ENCODE peak calls at places on chromosomes 12 and 14, in nine cellular contexts. J is astrocyte of the spinal cord; Z is progenitor cell of endocrine pancreas; V is CD8-positive, alpha-beta T cell; G is cardiac muscle cell; D is dorsolateral prefrontal cortex; R is choroid plexus epithelial cell; E is MCF 10A; T is CD4-positive, alpha-beta T cell. M is an unnamed sample.

GRCh38 chr12:126191037-126191891 is 1126.0 kb downstream of the AACS start:
- DNase-seq in J (peak; percentile 7), R (no peak), Z (peak; percentile 19), D (no peak), V (no peak), G (peak; percentile 2), T (no peak), E (no peak), M (no peak)

GRCh38 chr14:72443256-72443655 is 450.6 kb downstream of the DPF3 start:
- DNase-seq in G (no peak), D (no peak), Z (no peak), R (peak; percentile 6), T (no peak), V (no peak), E (no peak), J (no peak), M (no peak)

GRCh38 chr12:32437095-32437515 is 37.7 kb downstream of the FGD4 start:
- DNase-seq in V (no peak), Z (no peak), J (peak; percentile 88), E (peak; percentile 91), R (peak; percentile 98), G (peak; percentile 91), D (no peak), T (no peak), M (peak; percentile 91)

GRCh38 chr12:124753230-124753595 is 110.5 kb downstream of the SCARB1 start:
- DNase-seq in T (no peak), Z (no peak), E (no peak), D (no peak), V (no peak), G (no peak), J (no peak), R (no peak), M (no peak)

GRCh38 chr14:39841088-39841487 is 408.9 kb upstream of the FBXO33 start:
- DNase-seq in J (peak; percentile 36), E (peak; percentile 39), R (no peak), T (no peak), V (no peak), D (no peak), Z (no peak), G (no peak), M (peak; percentile 69)

GRCh38 chr12:18476866-18477265 is 215.5 kb downstream of the PIK3C2G start:
- DNase-seq in R (no peak), D (no peak), E (no peak), G (no peak), V (no peak), T (no peak), Z (no peak), J (no peak), M (no peak)

GRCh38 chr12:33795536-33795935 is 226.8 kb upstream of the ALG10 start:
- DNase-seq in T (no peak), V (no peak), G (no peak), J (peak; percentile 24), D (no peak), E (no peak), R (no peak), Z (no peak), M (no peak)

GRCh38 chr12:131871677-131872076 is 22.7 kb upstream of the ULK1 start:
- DNase-seq in V (no peak), T (no peak), R (no peak), E (no peak), Z (no peak), G (no peak), D (no peak), J (no peak), M (no peak)

GRCh38 chr12:112823582-112824149 is 32.1 kb downstream of the RPH3A start:
- DNase-seq in T (no peak), V (no peak), R (no peak), E (no peak), Z (no peak), J (no peak), G (no peak), D (no peak), M (no peak)

GRCh38 chr12:105018761-105019160 is 32.6 kb downstream of the NOPCHAP1 start:
- DNase-seq in Z (no peak), G (no peak), R (no peak), V (no peak), D (no peak), T (no peak), J (no peak), E (no peak), M (no peak)

GRCh38 chr12:1796515-1797010 is 23.8 kb upstream of the LRTM2 start:
- DNase-seq in Z (no peak), D (peak; percentile 25), R (no peak), J (no peak), G (no peak), E (no peak), T (peak; percentile 46), V (peak; percentile 43), M (no peak)

GRCh38 chr14:77059276-77059934 is 30.9 kb upstream of the IRF2BPL start:
- DNase-seq in G (peak; percentile 91), V (no peak), E (peak; percentile 83), J (peak; percentile 93), Z (peak; percentile 49), D (peak; percentile 83), T (no peak), R (peak; percentile 91), M (peak; percentile 97)

GRCh38 chr12:109653896-109654295 is 59.7 kb upstream of the FAM222A start:
- DNase-seq in T (no peak), Z (no peak), E (no peak), J (no peak), D (no peak), G (no peak), R (no peak), V (no peak), M (no peak)

GRCh38 chr12:79645235-79645630 is 45.5 kb downstream of the PAWR start:
- DNase-seq in G (no peak), E (no peak), V (no peak), Z (no peak), D (no peak), R (no peak), J (no peak), T (no peak), M (no peak)

GRCh38 chr14:52405314-52405713 is 91.2 kb downstream of the PTGER2 start:
- DNase-seq in Z (no peak), D (no peak), G (no peak), J (no peak), E (no peak), T (no peak), R (no peak), V (no peak), M (no peak)

GRCh38 chr12:15632708-15633107 is 156.5 kb downstream of the EPS8 start:
- DNase-seq in G (no peak), Z (no peak), R (peak; percentile 49), V (no peak), J (no peak), E (no peak), T (no peak), D (no peak), M (peak; percentile 27)

GRCh38 chr14:75522224-75522764 is at the start of gene BATF:
- DNase-seq in T (peak; percentile 71), R (no peak), G (no peak), E (no peak), J (no peak), Z (no peak), D (no peak), V (peak; percentile 66), M (no peak)

GRCh38 chr12:4107436-4107878 is 166.1 kb upstream of the CCND2 start:
- DNase-seq in T (peak; percentile 52), E (peak; percentile 75), Z (no peak), V (peak; percentile 55), G (peak; percentile 61), J (peak; percentile 27), D (no peak), R (peak; percentile 77), M (no peak)

GRCh38 chr14:58808828-58809227 is 171.1 kb downstream of the DACT1 start:
- DNase-seq in Z (no peak), R (peak; percentile 79), D (no peak), J (peak; percentile 42), G (peak; percentile 47), E (peak; percentile 67), V (no peak), T (no peak), M (peak; percentile 71)

GRCh38 chr12:114747156-114747555 is 63.2 kb upstream of the TBX3 start:
- DNase-seq in T (no peak), Z (no peak), R (no peak), D (no peak), E (no peak), G (no peak), V (no peak), J (no peak), M (peak; percentile 67)

GRCh38 chr12:114751712-114752111 is 67.7 kb upstream of the TBX3 start:
- DNase-seq in T (no peak), E (no peak), G (no peak), V (no peak), J (no peak), Z (no peak), D (no peak), R (no peak), M (no peak)

GRCh38 chr12:114746297-114747074 is 62.5 kb upstream of the TBX3 start:
- DNase-seq in V (no peak), G (peak; percentile 35), J (no peak), E (no peak), Z (no peak), D (no peak), T (no peak), R (peak; percentile 36), M (peak; percentile 76)

GRCh38 chr12:114750905-114751304 is 66.9 kb upstream of the TBX3 start:
- DNase-seq in J (no peak), V (no peak), G (no peak), T (no peak), R (no peak), Z (no peak), D (no peak), E (no peak), M (no peak)
- TF ChIP-seq CTCF in J (no peak), V (no peak), G (no peak), T (no peak), R (no peak), Z (no peak), D (no peak), E (no peak), M (no peak)

GRCh38 chr14:49892636-49893308 is at the start of gene ARF6:
- DNase-seq in J (peak; percentile 98), Z (peak; percentile 96), E (peak; percentile 97), R (peak; percentile 98), V (peak; percentile 93), T (peak; percentile 96), D (peak; percentile 95), G (peak; percentile 98), M (peak; percentile 97)
- TF ChIP-seq CTCF in J (no peak), Z (no peak), E (no peak), R (no peak), V (no peak), T (no peak), D (peak; percentile 30), G (peak; percentile 21), M (peak; percentile 4)

DNA sequence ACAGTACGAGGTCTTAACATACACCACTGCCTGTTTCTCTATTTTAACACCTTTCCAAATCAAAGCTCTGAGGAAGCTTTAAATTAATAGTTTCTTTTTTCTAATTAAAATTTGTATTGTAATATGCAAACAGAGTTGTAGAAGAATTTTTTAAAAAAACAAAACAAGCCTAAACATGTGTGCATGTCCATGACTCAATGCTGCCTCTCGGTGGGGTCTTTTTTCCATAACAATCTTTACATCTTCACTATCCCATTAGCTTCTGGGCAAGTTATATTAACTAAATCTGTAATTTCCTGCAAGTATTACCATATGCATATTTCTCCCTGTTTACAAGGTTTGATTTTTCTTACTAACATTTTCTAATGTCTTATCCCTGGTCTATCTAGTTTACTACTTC is 143.9 kb upstream of the NAV3 start:
- DNase-seq in R (peak; percentile 56), G (peak; percentile 22), V (no peak), J (peak; percentile 49), D (no peak), T (no peak), Z (no peak), E (no peak), M (peak; percentile 66)
- TF ChIP-seq CTCF in R (peak; percentile 47), G (no peak), V (no peak), J (peak; percentile 39), D (no peak), T (no peak), Z (peak; percentile 35), E (no peak), M (peak; percentile 17)

GRCh38 chr12:12890815-12891645 is at the start of gene GPRC5A:
- DNase-seq in R (peak; percentile 96), V (no peak), G (peak; percentile 95), E (peak; percentile 97), J (peak; percentile 98), T (peak; percentile 9), D (no peak), Z (peak; percentile 54), M (peak; percentile 99)
- TF ChIP-seq CTCF in R (peak; percentile 50), V (no peak), G (peak; percentile 28), E (peak; percentile 30), J (peak; percentile 39), T (no peak), D (no peak), Z (peak; percentile 29), M (peak; percentile 21)

M was measured in foreskin fibroblast.